ENCODE peak calls at places on chromosome 17, in ten cellular contexts. I is lower leg skin, F is A673, H is testis, Z is IMR-90, K is heart right ventricle, J is GM12865, M is left lung, W is neural crest cell, U is omental fat pad. P is an unnamed sample.

GRCh38 chr17:77476920-77477805 is 336.4 kb downstream of the SEC14L1 start:
- DNase-seq in K (peak; percentile 74), U (no peak), M (no peak), I (peak; percentile 94), H (peak; percentile 85), Z (peak; percentile 98), J (no peak), W (no peak), F (peak; percentile 43), P (no peak)

GRCh38 chr17:19345486-19346350 is 16.8 kb downstream of the B9D1 start:
- DNase-seq in U (no peak), M (no peak), F (no peak), J (no peak), W (no peak), Z (no peak), I (no peak), H (no peak), K (no peak), P (no peak)

GRCh38 chr17:29165261-29165660 is 14.9 kb downstream of the MYO18A start:
- DNase-seq in W (no peak), K (no peak), H (no peak), I (no peak), Z (no peak), U (no peak), J (no peak), F (no peak), M (no peak), P (no peak)

GRCh38 chr17:8126306-8127066 is 2.6 kb upstream of the HES7 start:
- DNase-seq in J (peak; percentile 57), F (peak; percentile 74), K (peak; percentile 42), M (no peak), I (no peak), W (peak; percentile 30), H (peak; percentile 56), Z (peak; percentile 52), U (no peak), P (no peak)

GRCh38 chr17:30716461-30717289 is 107.8 kb downstream of the CRLF3 start:
- DNase-seq in M (peak; percentile 30), Z (peak; percentile 16), H (no peak), F (no peak), K (no peak), W (no peak), I (peak; percentile 79), J (no peak), U (no peak), P (peak; percentile 40)

GRCh38 chr17:40526668-40527067 is 25.2 kb upstream of the TNS4 start:
- DNase-seq in I (peak; percentile 83), M (peak; percentile 35), K (peak; percentile 32), U (no peak), Z (no peak), J (no peak), W (no peak), F (no peak), H (peak; percentile 37), P (no peak)

GRCh38 chr17:63365366-63366237 is 80.5 kb downstream of the CYB561 start:
- DNase-seq in U (no peak), M (no peak), W (no peak), J (no peak), Z (no peak), F (no peak), H (no peak), I (no peak), K (no peak), P (no peak)

GRCh38 chr17:13297198-13297597 is 279.4 kb upstream of the ELAC2 start:
- DNase-seq in U (no peak), Z (no peak), J (no peak), M (no peak), I (no peak), K (peak; percentile 51), W (no peak), F (no peak), H (no peak), P (no peak)

DNA sequence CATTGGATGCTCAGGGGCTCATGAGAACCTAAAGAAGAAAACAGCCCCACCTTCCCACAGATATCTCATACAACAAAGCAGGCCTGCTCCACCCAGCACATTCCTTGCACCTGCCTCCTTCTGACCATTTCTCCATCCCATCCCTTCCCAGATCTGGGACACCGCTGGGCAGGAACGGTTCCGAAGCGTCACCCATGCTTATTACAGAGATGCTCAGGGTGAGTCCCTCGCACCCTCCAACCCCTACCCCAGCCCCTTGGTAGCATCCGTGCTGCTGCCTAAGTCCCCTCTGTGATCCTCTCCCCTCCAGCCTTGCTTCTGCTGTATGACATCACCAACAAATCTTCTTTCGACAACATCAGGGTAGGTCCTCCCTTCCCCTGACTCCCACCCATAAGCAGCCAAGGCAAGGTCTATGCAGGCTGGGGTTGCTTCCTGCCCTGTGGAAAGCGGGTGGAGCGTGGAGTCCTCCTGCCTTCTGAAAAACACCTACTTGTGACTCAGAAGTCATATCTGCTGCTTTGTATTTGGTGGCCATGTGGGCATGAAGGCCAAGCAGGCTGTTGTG is 5.4 kb upstream of the NHERF1 start:
- DNase-seq in W (no peak), M (no peak), K (no peak), Z (no peak), J (no peak), I (no peak), U (no peak), F (no peak), H (no peak), P (no peak)
- TF ChIP-seq CTCF in W (no peak), M (no peak), K (no peak), Z (no peak), J (no peak), I (no peak), U (no peak), F (no peak), H (no peak), P (no peak)

GRCh38 chr17:67863624-67864247 is 38.4 kb downstream of the BPTF start:
- DNase-seq in U (no peak), W (no peak), Z (peak; percentile 13), M (no peak), F (no peak), I (no peak), K (no peak), J (peak; percentile 34), H (no peak), P (no peak)

GRCh38 chr17:67867591-67867990 is 42.3 kb downstream of the BPTF start:
- DNase-seq in U (no peak), H (no peak), W (no peak), I (no peak), J (no peak), K (no peak), M (no peak), Z (no peak), F (no peak), P (no peak)

GRCh38 chr17:67868176-67868575 is 42.9 kb downstream of the BPTF start:
- DNase-seq in Z (no peak), K (no peak), I (no peak), J (no peak), M (no peak), H (no peak), U (no peak), F (no peak), W (no peak), P (no peak)

GRCh38 chr17:67865438-67865837 is 40.1 kb downstream of the BPTF start:
- DNase-seq in I (no peak), U (no peak), K (no peak), W (no peak), Z (peak; percentile 18), F (no peak), M (no peak), H (no peak), J (no peak), P (no peak)

DNA sequence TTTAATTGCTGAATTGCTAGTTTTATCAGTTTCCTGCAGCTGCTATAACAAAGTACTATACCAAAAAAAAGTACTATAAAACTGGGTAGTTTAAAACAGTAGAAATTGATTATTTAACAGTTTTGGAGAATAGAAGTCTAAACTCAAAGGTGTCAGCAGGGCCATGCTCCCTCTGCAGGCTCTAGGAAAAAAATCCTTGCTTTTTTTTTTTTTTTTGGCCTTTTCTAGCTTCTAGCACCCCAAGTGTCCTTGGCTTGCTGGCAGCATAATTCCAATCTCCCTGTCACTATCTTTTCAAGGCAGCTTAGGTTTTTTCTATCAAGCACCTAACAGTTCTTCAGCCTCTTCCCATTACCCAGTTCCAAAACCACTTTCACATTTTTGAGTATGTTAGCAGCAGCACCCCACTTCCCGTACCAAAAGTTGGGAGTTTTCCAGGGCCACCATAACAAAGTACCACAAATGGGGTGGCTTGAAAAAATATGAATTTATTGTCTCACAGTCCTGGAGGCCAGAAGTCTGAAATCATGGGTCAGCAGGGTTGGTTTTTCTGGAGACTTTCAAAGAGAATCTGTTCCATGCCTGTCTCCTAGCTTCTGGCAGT is 37.4 kb downstream of the BPTF start:
- DNase-seq in U (no peak), W (no peak), Z (no peak), J (no peak), I (no peak), H (no peak), F (no peak), M (no peak), K (no peak), P (no peak)
- TF ChIP-seq CTCF in U (no peak), W (peak; percentile 21), Z (peak; percentile 14), J (no peak), I (no peak), H (no peak), F (peak; percentile 15), M (no peak), K (no peak), P (no peak)

DNA sequence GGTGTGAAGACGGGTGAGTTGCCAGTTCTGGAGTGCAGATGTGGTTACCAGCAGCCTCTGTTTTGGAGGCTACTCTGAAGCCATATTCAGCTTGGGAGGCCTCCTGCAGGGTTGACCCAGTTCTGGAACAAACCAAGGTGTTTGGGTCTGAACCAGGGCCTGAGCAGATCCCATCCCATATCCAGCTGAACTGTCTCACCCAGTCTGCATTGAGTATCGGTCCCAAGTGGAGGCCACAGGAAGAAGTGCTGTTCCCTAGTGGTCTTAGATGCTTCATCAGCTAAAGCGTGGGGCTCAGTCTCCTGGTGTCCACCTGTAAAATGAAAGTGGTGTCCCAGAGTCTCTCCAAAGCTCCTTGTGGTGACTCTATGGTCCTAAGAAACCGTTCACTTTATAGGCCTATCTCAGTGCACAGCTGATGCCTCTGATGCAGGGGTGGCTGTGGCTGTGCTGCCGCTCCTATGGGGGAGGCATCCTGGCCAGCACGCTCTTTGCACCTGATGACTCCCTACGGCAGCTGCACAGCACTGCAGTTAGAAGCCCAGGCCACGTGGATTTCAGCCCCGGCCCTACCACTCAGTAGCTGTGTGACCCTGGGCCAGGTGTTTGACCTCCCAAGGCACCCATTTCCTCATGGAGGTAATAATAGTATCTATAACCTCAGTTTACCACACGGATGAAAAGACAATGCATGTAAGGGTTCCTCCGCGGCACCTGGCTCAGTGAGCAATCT is 21.0 kb downstream of the CBX4 start:
- DNase-seq in J (no peak), W (no peak), K (no peak), M (no peak), F (no peak), H (no peak), U (no peak), I (no peak), Z (no peak), P (no peak)
- TF ChIP-seq CTCF in J (no peak), W (no peak), K (no peak), M (no peak), F (no peak), H (no peak), U (no peak), I (no peak), Z (no peak), P (no peak)

DNA sequence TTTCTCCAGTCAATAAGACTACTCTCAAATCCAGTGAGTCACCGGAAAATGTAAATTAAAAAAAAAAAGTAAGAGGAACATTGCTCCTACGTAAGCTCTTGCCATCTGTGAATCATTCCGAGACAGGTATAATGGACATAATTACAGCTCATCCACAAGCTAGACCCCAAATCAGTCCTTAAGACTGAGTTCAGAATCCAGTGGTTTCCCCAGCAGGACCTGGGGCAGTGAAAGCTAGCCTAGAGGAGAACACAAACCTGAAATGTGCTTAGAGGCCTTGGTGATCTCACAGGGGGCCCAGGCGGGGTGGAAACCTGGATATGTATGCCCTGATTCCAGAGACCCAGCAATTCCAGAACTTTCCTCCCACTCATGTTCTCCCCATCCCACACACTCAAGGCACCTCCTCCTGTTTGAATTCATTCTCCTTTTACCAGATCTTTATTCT is 132.0 kb downstream of the COPRS start:
- DNase-seq in U (no peak), J (no peak), M (no peak), Z (peak; percentile 81), K (no peak), I (no peak), W (no peak), H (no peak), F (no peak), P (no peak)
- TF ChIP-seq CTCF in U (no peak), J (no peak), M (no peak), Z (no peak), K (no peak), I (no peak), W (no peak), H (no peak), F (no peak), P (no peak)